ENCODE peak calls at places on chromosomes 1 and 21, in six cellular contexts. V is stimulated activated CD4-positive, alpha-beta T cell treated with anti-CD3 and anti-CD28 coated beads, TNF-alpha, amount 100 ng/mL, for 4 hours; M is fibroblast of gingiva; I is AG09309; K is T-cell; R is lung. N is an unnamed sample.

GRCh38 chr1:33586111-33586510 is 113.7 kb downstream of the ZSCAN20 start:
- DNase-seq in V (no peak), M (no peak), I (peak), K (no peak), R (no peak), N (no peak)

GRCh38 chr1:101002551-101002950 is 23.0 kb downstream of the DPH5 start:
- DNase-seq in V (no peak), M (no peak), I (no peak), K (no peak), R (no peak), N (no peak)

GRCh38 chr21:28239345-28239744 is 753.3 kb downstream of the LTN1 start:
- DNase-seq in V (no peak), M (peak), I (no peak), K (no peak), R (no peak), N (no peak)

GRCh38 chr1:239786464-239786863 is 305.2 kb upstream of the FMN2 start:
- DNase-seq in V (no peak), M (no peak), I (no peak), K (no peak), R (no peak), N (no peak)

GRCh38 chr1:214338212-214338611 is 57.3 kb downstream of the SMYD2 start:
- DNase-seq in V (no peak), M (no peak), I (no peak), K (no peak), R (no peak), N (no peak)

GRCh38 chr1:53657891-53658396 is 81.0 kb downstream of the GLIS1 start:
- DNase-seq in V (no peak), M (no peak), I (no peak), K (no peak), R (no peak), N (no peak)

GRCh38 chr1:219806642-219807041 is 121.7 kb downstream of the SLC30A10 start:
- DNase-seq in V (no peak), M (no peak), I (no peak), K (no peak), R (no peak), N (no peak)

GRCh38 chr1:158035976-158036583 is 42.6 kb downstream of the KIRREL1 start:
- DNase-seq in V (no peak), M (peak), I (no peak), K (no peak), R (peak), N (no peak)

GRCh38 chr1:94989398-94989797 is 62.5 kb upstream of the CNN3 start:
- DNase-seq in V (no peak), M (no peak), I (no peak), K (no peak), R (no peak), N (no peak)